ENCODE peak calls at places on chromosomes 11 and 22, in six cellular contexts. I is foreskin keratinocyte, D is neural progenitor cell, A is OCI-LY7, U is left ventricle myocardium inferior, K is AG10803. V is an unnamed sample.

GRCh38 chr11:122765487-122766131 is 72.7 kb upstream of the CRTAM start:
- DNase-seq in U (no peak), K (no peak), A (no peak), D (no peak), I (peak), V (no peak)

GRCh38 chr11:88680806-88681205 is 343.3 kb upstream of the CTSC start:
- DNase-seq in D (no peak), A (no peak), K (peak), U (no peak), I (peak), V (peak)

GRCh38 chr11:69300124-69301032 is 6.4 kb downstream of the MYEOV start:
- DNase-seq in D (no peak), K (peak), A (no peak), U (no peak), I (no peak), V (no peak)

GRCh38 chr22:35191412-35191811 is 65.9 kb upstream of the HMGXB4 start:
- DNase-seq in D (no peak), U (no peak), I (peak), A (no peak), K (peak), V (peak)

GRCh38 chr11:121561240-121561639 is 108.5 kb upstream of the SORL1-AS1 start:
- DNase-seq in U (no peak), A (no peak), D (no peak), I (no peak), K (no peak), V (no peak)

GRCh38 chr11:116033931-116034553 is 529.8 kb upstream of the CADM1 start:
- DNase-seq in U (no peak), I (no peak), A (no peak), K (no peak), D (no peak), V (no peak)

GRCh38 chr11:96738311-96738710 is 348.5 kb downstream of the JRKL start:
- DNase-seq in I (no peak), U (no peak), K (no peak), A (no peak), D (no peak), V (no peak)

GRCh38 chr11:16607675-16608644 is 130.5 kb upstream of the C11orf58 start:
- DNase-seq in A (no peak), D (peak), I (peak), K (peak), U (peak), V (peak)

GRCh38 chr22:31612891-31613285 is 49.1 kb downstream of the PISD start:
- DNase-seq in I (no peak), K (no peak), D (no peak), U (no peak), A (no peak), V (no peak)

GRCh38 chr11:70883973-70884688 is 368.2 kb downstream of the SHANK2 start:
- DNase-seq in U (peak), D (no peak), A (no peak), K (no peak), I (no peak), V (no peak)

GRCh38 chr22:19983701-19984100 is 32.9 kb downstream of the ARVCF start:
- DNase-seq in K (no peak), I (no peak), A (no peak), U (no peak), D (no peak), V (no peak)

GRCh38 chr11:83047515-83048225 is 24.0 kb downstream of the RAB30 start:
- DNase-seq in D (no peak), K (no peak), I (no peak), U (no peak), A (no peak), V (no peak)

GRCh38 chr22:45263790-45264269 is 20.9 kb upstream of the UPK3A start:
- DNase-seq in U (peak), D (peak), K (peak), I (peak), A (peak), V (peak)
- TF ChIP-seq CTCF in U (peak), D (peak), K (peak), I (peak), A (peak), V (peak)

GRCh38 chr11:76810151-76810853 is 27.1 kb downstream of the TSKU start:
- DNase-seq in I (peak), U (no peak), A (peak), K (peak), D (no peak), V (peak)
- TF ChIP-seq CTCF in I (peak), U (peak), A (peak), K (peak), D (peak), V (peak)

GRCh38 chr22:22508274-22509176 is at the start of gene ZNF280B:
- DNase-seq in A (peak), I (peak), U (peak), K (peak), D (peak), V (peak)
- TF ChIP-seq CTCF in A (peak), I (peak), U (peak), K (peak), D (peak), V (peak)

GRCh38 chr11:114250993-114251796 is 45.0 kb upstream of the NNMT start:
- DNase-seq in A (no peak), U (peak), K (no peak), D (no peak), I (no peak), V (no peak)

GRCh38 chr11:114247070-114247789 is 49.0 kb upstream of the NNMT start:
- DNase-seq in I (no peak), A (no peak), K (no peak), U (no peak), D (no peak), V (no peak)

GRCh38 chr11:114251797-114252327 is 44.3 kb upstream of the NNMT start:
- DNase-seq in I (no peak), D (peak), A (peak), U (no peak), K (no peak), V (no peak)

GRCh38 chr11:114253771-114254170 is 42.4 kb upstream of the NNMT start:
- DNase-seq in D (no peak), K (no peak), I (no peak), A (no peak), U (no peak), V (no peak)

GRCh38 chr11:114250180-114250579 is 46.0 kb upstream of the NNMT start:
- DNase-seq in U (no peak), A (no peak), K (no peak), I (no peak), D (no peak), V (no peak)
- TF ChIP-seq CTCF in U (no peak), A (no peak), K (no peak), I (no peak), D (no peak), V (no peak)

GRCh38 chr11:128843198-128843766 is 23.8 kb downstream of the KCNJ1 start:
- DNase-seq in K (no peak), A (no peak), I (no peak), D (no peak), U (no peak), V (no peak)

GRCh38 chr11:128845334-128845780 is 21.7 kb downstream of the KCNJ1 start:
- DNase-seq in A (peak), I (no peak), D (no peak), U (no peak), K (no peak), V (no peak)

GRCh38 chr11:128848815-128849455 is 18.2 kb downstream of the KCNJ1 start:
- DNase-seq in D (peak), A (peak), I (no peak), U (peak), K (no peak), V (peak)

GRCh38 chr11:128841461-128842072 is 25.5 kb downstream of the KCNJ1 start:
- DNase-seq in D (no peak), A (peak), K (no peak), U (no peak), I (no peak), V (no peak)

DNA sequence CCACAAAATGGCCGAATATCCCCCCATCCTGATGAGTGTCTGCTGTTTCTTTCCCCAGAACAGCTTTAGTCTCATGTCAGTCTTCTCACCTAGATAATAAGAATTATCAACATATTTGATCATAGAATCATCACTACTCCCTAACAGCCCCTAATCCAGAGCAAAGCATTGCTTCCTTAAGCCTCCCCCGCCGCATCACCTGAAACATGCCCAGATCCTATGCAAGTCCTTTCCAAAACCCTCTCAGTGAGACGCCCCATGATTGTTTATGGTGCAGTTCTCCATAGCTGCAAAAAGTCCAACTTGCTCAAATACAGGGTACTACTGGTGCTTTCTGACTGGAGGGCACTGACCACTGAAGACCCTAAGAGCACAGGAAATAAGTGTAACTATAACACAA is 20.1 kb downstream of the KCNJ1 start:
- DNase-seq in D (no peak), I (no peak), U (no peak), K (no peak), A (no peak), V (no peak)
- TF ChIP-seq CTCF in D (no peak), I (no peak), U (no peak), K (no peak), A (no peak), V (no peak)

GRCh38 chr11:94524293-94524692 is 12.0 kb downstream of the C11orf97 start:
- DNase-seq in A (no peak), U (no peak), I (peak), D (no peak), K (no peak), V (no peak)

GRCh38 chr11:94519478-94520084 is 7.3 kb downstream of the C11orf97 start:
- DNase-seq in K (peak), D (peak), A (peak), I (no peak), U (no peak), V (peak)

GRCh38 chr11:94518300-94518699 is 6.0 kb downstream of the C11orf97 start:
- DNase-seq in A (no peak), K (no peak), I (no peak), U (no peak), D (no peak), V (no peak)

GRCh38 chr11:94525933-94526332 is 13.7 kb downstream of the C11orf97 start:
- DNase-seq in A (no peak), D (peak), U (peak), K (peak), I (peak), V (no peak)

DNA sequence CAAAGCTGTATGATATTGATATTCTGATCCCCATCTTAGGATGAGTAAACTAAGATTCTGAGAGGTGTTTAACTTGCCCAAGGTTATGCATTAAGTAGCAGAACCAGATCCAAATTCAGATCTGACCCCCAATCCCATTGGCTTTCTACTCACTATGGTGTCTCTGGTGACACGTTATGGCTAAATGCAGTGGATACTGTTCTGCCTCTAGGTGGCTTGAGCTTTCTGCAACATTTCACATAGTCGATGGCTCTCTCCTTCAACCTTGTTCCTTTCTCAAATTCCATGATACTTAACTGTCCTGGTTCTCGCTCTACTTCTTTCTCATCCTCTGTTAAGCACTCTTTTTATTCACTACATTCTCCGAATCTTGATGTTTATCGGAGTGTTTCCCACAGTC is 9.4 kb downstream of the C11orf97 start:
- DNase-seq in D (peak), I (no peak), K (peak), A (peak), U (no peak), V (no peak)
- TF ChIP-seq CTCF in D (peak), I (peak), K (peak), A (peak), U (peak), V (no peak)

V was measured in RWPE1.